ENCODE peak calls at places on chromosomes 16 and 17, in five cellular contexts. Q, H, B, S and J are unnamed samples.

GRCh38 chr17:47704116-47704515 is 10.2 kb downstream of the TBKBP1 start:
- DNase-seq in Q (no peak), H (peak; percentile 44), B (no peak), S (peak; percentile 69), J (no peak)

GRCh38 chr17:79087428-79088143 is 13.0 kb downstream of the ENGASE start:
- DNase-seq in Q (peak; percentile 74), H (peak; percentile 84), B (peak; percentile 72), S (peak; percentile 83), J (peak; percentile 69)

GRCh38 chr16:88769617-88770458 is 15.2 kb downstream of the PIEZO1 start:
- DNase-seq in Q (no peak), H (peak; percentile 76), B (peak; percentile 36), S (no peak), J (no peak)

GRCh38 chr17:76597156-76598003 is 11.7 kb upstream of the ST6GALNAC2 start:
- DNase-seq in Q (no peak), H (no peak), B (no peak), S (no peak), J (no peak)

GRCh38 chr16:56300901-56301351 is 109.6 kb downstream of the GNAO1 start:
- DNase-seq in Q (no peak), H (no peak), B (no peak), S (no peak), J (no peak)

GRCh38 chr17:72613411-72614292 is 478.8 kb downstream of the SLC39A11 start:
- DNase-seq in Q (no peak), H (no peak), B (no peak), S (no peak), J (no peak)

GRCh38 chr17:57440522-57441269 is 184.4 kb downstream of the MSI2 start:
- DNase-seq in Q (peak; percentile 85), H (no peak), B (peak; percentile 52), S (peak; percentile 78), J (peak; percentile 86)

GRCh38 chr17:29931253-29931932 is 1.4 kb upstream of the SSH2 start:
- DNase-seq in Q (peak; percentile 64), H (peak; percentile 59), B (peak; percentile 37), S (peak; percentile 66), J (peak; percentile 85)

GRCh38 chr17:39404542-39405378 is 3.3 kb upstream of the FBXL20 start:
- DNase-seq in Q (no peak), H (no peak), B (no peak), S (no peak), J (no peak)

GRCh38 chr16:8565498-8565897 is 24.8 kb downstream of the TMEM114 start:
- DNase-seq in Q (no peak), H (no peak), B (no peak), S (no peak), J (no peak)

GRCh38 chr16:86563489-86564345 is 2.9 kb upstream of the FOXC2 start:
- DNase-seq in Q (peak; percentile 93), H (peak; percentile 83), B (peak; percentile 83), S (peak; percentile 91), J (peak; percentile 86)

GRCh38 chr17:70290770-70291169 is 121.4 kb downstream of the KCNJ2 start:
- DNase-seq in Q (no peak), H (no peak), B (no peak), S (no peak), J (no peak)

GRCh38 chr16:81901483-81901882 is 109.8 kb downstream of the SDR42E1 start:
- DNase-seq in Q (no peak), H (no peak), B (no peak), S (no peak), J (peak; percentile 24)
- TF ChIP-seq POLR2A in Q (no peak), H (no peak), B (no peak), S (no peak), J (no peak)

GRCh38 chr17:49763735-49764558 is at the start of gene FAM117A:
- DNase-seq in Q (peak; percentile 98), H (peak; percentile 92), B (peak; percentile 96), S (peak; percentile 94), J (peak; percentile 99)
- TF ChIP-seq POLR2A in Q (peak; percentile 52), H (no peak), B (peak; percentile 72), S (no peak), J (peak; percentile 65)

GRCh38 chr17:21041753-21042433 is 918 bp downstream of the USP22 start:
- DNase-seq in Q (peak; percentile 87), H (peak; percentile 86), B (peak; percentile 83), S (peak; percentile 91), J (peak; percentile 81)
- TF ChIP-seq POLR2A in Q (no peak), H (no peak), B (no peak), S (no peak), J (no peak)

GRCh38 chr17:50690887-50691549 is 16.7 kb downstream of the ANKRD40 start:
- DNase-seq in Q (no peak), H (no peak), B (no peak), S (no peak), J (no peak)
- TF ChIP-seq POLR2A in Q (no peak), H (no peak), B (no peak), S (no peak), J (no peak)

GRCh38 chr17:27494192-27495091 is 38.2 kb downstream of the KSR1 start:
- DNase-seq in Q (peak; percentile 37), H (peak; percentile 92), B (peak; percentile 47), S (peak; percentile 66), J (peak; percentile 93)
- TF ChIP-seq POLR2A in Q (no peak), H (peak; percentile 89), B (no peak), S (no peak), J (peak; percentile 31)

GRCh38 chr16:30758988-30759461 is 2.8 kb downstream of the CFAP119 start:
- DNase-seq in Q (no peak), H (no peak), B (no peak), S (no peak), J (no peak)
- TF ChIP-seq POLR2A in Q (no peak), H (no peak), B (no peak), S (no peak), J (no peak)

DNA sequence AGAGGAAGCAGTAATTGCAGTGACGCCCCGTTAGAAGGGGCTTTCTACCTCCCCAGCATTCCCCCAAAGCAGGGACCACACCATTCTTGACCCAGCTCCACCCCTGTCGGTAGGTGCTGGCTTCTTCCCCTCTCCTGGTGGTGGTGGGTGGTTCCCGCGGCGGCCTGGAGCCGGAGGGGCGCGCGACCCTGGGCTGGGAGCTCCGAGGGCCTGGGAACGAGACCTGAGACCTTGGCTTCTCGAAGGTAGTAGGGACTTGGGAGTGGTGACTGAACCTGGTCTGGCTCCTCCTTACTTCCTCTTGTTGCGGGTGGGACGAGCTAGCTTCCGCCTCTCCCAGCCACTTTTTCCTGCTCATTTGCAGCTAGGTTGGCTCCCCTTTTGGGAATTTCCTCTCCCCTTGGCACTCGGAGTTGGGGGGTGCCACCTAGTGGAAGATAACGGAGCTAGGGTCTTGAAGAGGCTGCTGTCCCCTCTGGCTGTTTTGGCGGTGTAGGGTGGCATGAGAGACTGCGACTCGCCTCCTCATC is 460 bp downstream of the GRN start:
- DNase-seq in Q (peak; percentile 62), H (peak; percentile 64), B (peak; percentile 56), S (no peak), J (peak; percentile 53)
- TF ChIP-seq POLR2A in Q (no peak), H (no peak), B (no peak), S (no peak), J (no peak)

DNA sequence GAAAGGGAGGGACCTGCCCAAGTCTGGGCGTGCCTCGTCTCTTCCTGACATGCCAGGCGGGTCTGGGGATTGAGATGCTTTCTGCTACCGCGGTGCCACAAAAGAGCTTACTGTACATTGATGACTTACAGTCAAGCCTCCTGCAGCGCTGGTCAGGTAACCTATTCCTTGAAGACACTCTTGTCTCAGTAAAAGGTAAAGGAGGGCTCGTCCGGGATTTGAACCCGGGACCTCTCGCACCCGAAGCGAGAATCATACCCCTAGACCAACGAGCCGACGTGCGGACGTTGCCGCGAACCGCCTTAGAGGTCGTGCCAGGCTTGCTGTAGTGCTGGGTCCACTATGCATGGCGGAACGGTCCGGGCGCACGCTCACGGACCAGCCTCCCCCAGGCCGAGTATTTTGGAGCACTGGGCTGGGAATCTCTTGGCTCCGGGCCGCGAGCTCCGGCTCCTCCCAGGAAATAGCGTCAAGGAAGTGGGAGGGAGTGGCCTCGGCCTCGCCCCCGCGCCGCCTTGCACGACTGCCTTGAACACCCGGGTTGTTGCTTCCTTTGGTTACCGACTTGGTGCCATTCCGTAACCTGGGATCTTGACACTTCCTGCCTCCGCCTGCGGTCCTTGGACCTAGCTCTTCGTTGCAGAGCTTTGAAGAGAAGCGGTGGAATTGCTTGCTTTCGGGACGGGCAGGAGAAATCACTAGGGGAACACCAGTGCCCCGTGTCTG is 12.4 kb upstream of the AURKB start:
- DNase-seq in Q (peak; percentile 97), H (peak; percentile 94), B (peak; percentile 97), S (peak; percentile 97), J (peak; percentile 97)
- TF ChIP-seq POLR2A in Q (peak; percentile 84), H (peak; percentile 70), B (peak; percentile 87), S (no peak), J (peak; percentile 11)